ENCODE peak calls at places on chromosome 7, in four cellular contexts. Q, Z, R and Y are unnamed samples.

GRCh38 chr7:30157217-30157616 is 22.4 kb downstream of the MTURN start:
- DNase-seq in R (no peak), Z (no peak), Q (no peak), Y (no peak)

GRCh38 chr7:158394936-158395335 is 192.7 kb downstream of the PTPRN2 start:
- DNase-seq in Q (no peak), R (peak), Z (peak), Y (peak)

GRCh38 chr7:131183611-131184119 is 144.0 kb upstream of the MKLN1 start:
- DNase-seq in Z (no peak), Q (peak), R (peak), Y (no peak)

GRCh38 chr7:34453150-34453549 is 204.9 kb upstream of the NPSR1 start:
- DNase-seq in R (no peak), Q (peak), Z (no peak), Y (no peak)

GRCh38 chr7:111650456-111650999 is 88.2 kb upstream of the IMMP2L start:
- DNase-seq in Q (peak), R (no peak), Z (no peak), Y (no peak)

GRCh38 chr7:69450436-69450835 is 147.8 kb upstream of the AUTS2 start:
- DNase-seq in R (no peak), Q (no peak), Z (no peak), Y (no peak)

GRCh38 chr7:16345979-16346958 is 75.1 kb downstream of the CRPPA start:
- DNase-seq in Z (no peak), R (no peak), Q (peak), Y (no peak)

GRCh38 chr7:149005427-149006344 is 22.6 kb downstream of the PDIA4 start:
- DNase-seq in Q (peak), Z (peak), R (peak), Y (peak)

GRCh38 chr7:110027385-110027784 is 1063.5 kb upstream of the LRRN3 start:
- DNase-seq in Z (no peak), Q (no peak), R (no peak), Y (no peak)

GRCh38 chr7:34675749-34676374 is 17.8 kb downstream of the NPSR1 start:
- DNase-seq in R (no peak), Z (no peak), Q (peak), Y (peak)

GRCh38 chr7:33072471-33072870 is 9.9 kb upstream of the NT5C3A start:
- DNase-seq in Z (no peak), Q (peak), R (no peak), Y (no peak)

GRCh38 chr7:140397784-140398750 is at the start of gene SLC37A3:
- DNase-seq in Q (peak), R (peak), Z (peak), Y (peak)

GRCh38 chr7:33757563-33758165 is 147.7 kb upstream of the BMPER start:
- DNase-seq in Z (no peak), Q (no peak), R (no peak), Y (peak)